ENCODE peak calls at places on chromosomes 5 and 9, in six cellular contexts. One of them, this sample, is unnamed.

GRCh38 chr9:96599298-96599697 is 20.3 kb downstream of the CDC14B start:
- DNase-seq in SK-N-MC: no peak
- DNase-seq in myocyte: no peak
- DNase-seq in NCI-H146: no peak
- DNase-seq in amniotic stem cell: no peak
- DNase-seq in astrocyte of the spinal cord: no peak
- DNase-seq in this sample: no peak

GRCh38 chr5:175384724-175385552 is 59.0 kb downstream of the DRD1 start:
- DNase-seq in NCI-H146: peak
- DNase-seq in myocyte: no peak
- DNase-seq in amniotic stem cell: no peak
- DNase-seq in SK-N-MC: peak
- DNase-seq in astrocyte of the spinal cord: peak
- DNase-seq in this sample: peak

GRCh38 chr5:174612686-174613085 is 111.7 kb upstream of the MSX2 start:
- DNase-seq in SK-N-MC: no peak
- DNase-seq in astrocyte of the spinal cord: no peak
- DNase-seq in amniotic stem cell: no peak
- DNase-seq in NCI-H146: no peak
- DNase-seq in myocyte: no peak
- DNase-seq in this sample: no peak

GRCh38 chr9:131187957-131188356 is 62.6 kb downstream of the NUP214 start:
- DNase-seq in astrocyte of the spinal cord: no peak
- DNase-seq in NCI-H146: no peak
- DNase-seq in SK-N-MC: no peak
- DNase-seq in amniotic stem cell: no peak
- DNase-seq in myocyte: no peak
- DNase-seq in this sample: no peak

GRCh38 chr5:148491015-148491792 is 107.4 kb downstream of the FBXO38 start:
- DNase-seq in SK-N-MC: no peak
- DNase-seq in astrocyte of the spinal cord: no peak
- DNase-seq in NCI-H146: no peak
- DNase-seq in myocyte: peak
- DNase-seq in amniotic stem cell: no peak
- DNase-seq in this sample: no peak

GRCh38 chr9:19027825-19028224 is 5.2 kb downstream of the SAXO1 start:
- DNase-seq in SK-N-MC: no peak
- DNase-seq in astrocyte of the spinal cord: no peak
- DNase-seq in myocyte: no peak
- DNase-seq in NCI-H146: no peak
- DNase-seq in amniotic stem cell: no peak
- DNase-seq in this sample: no peak

GRCh38 chr9:72601595-72601994 is 80.2 kb downstream of the TMC1 start:
- DNase-seq in NCI-H146: no peak
- DNase-seq in astrocyte of the spinal cord: no peak
- DNase-seq in SK-N-MC: no peak
- DNase-seq in myocyte: no peak
- DNase-seq in amniotic stem cell: no peak
- DNase-seq in this sample: no peak

GRCh38 chr5:146796911-146797310 is 81.6 kb downstream of the PPP2R2B start:
- DNase-seq in SK-N-MC: no peak
- DNase-seq in amniotic stem cell: no peak
- DNase-seq in NCI-H146: peak
- DNase-seq in astrocyte of the spinal cord: no peak
- DNase-seq in myocyte: no peak
- DNase-seq in this sample: peak

GRCh38 chr9:25636026-25636425 is 42.2 kb downstream of the TUSC1 start:
- DNase-seq in amniotic stem cell: no peak
- DNase-seq in NCI-H146: no peak
- DNase-seq in SK-N-MC: no peak
- DNase-seq in myocyte: no peak
- DNase-seq in astrocyte of the spinal cord: no peak
- DNase-seq in this sample: no peak

GRCh38 chr5:104650313-104650712 is 1087.7 kb upstream of the NUDT12 start:
- DNase-seq in SK-N-MC: no peak
- DNase-seq in NCI-H146: no peak
- DNase-seq in amniotic stem cell: no peak
- DNase-seq in myocyte: no peak
- DNase-seq in astrocyte of the spinal cord: no peak
- DNase-seq in this sample: no peak

GRCh38 chr9:91255327-91255726 is 106.4 kb downstream of the AUH start:
- DNase-seq in NCI-H146: no peak
- DNase-seq in myocyte: peak
- DNase-seq in SK-N-MC: no peak
- DNase-seq in amniotic stem cell: peak
- DNase-seq in astrocyte of the spinal cord: peak
- DNase-seq in this sample: no peak

GRCh38 chr9:100602302-100602930 is 24.5 kb downstream of the CAVIN4 start:
- DNase-seq in NCI-H146: peak
- DNase-seq in myocyte: peak
- DNase-seq in amniotic stem cell: no peak
- DNase-seq in astrocyte of the spinal cord: peak
- DNase-seq in SK-N-MC: peak
- DNase-seq in this sample: peak

GRCh38 chr5:79702606-79703380 is 13.2 kb downstream of the CMYA5 start:
- DNase-seq in myocyte: peak
- DNase-seq in amniotic stem cell: no peak
- DNase-seq in SK-N-MC: no peak
- DNase-seq in astrocyte of the spinal cord: no peak
- DNase-seq in NCI-H146: no peak
- DNase-seq in this sample: no peak

GRCh38 chr5:140228364-140228837 is 53.4 kb downstream of the CYSTM1 start:
- DNase-seq in SK-N-MC: no peak
- DNase-seq in astrocyte of the spinal cord: no peak
- DNase-seq in NCI-H146: no peak
- DNase-seq in amniotic stem cell: no peak
- DNase-seq in myocyte: no peak
- DNase-seq in this sample: no peak

GRCh38 chr9:69431777-69432176 is 106.8 kb downstream of the ENTREP1 start:
- DNase-seq in SK-N-MC: no peak
- DNase-seq in myocyte: no peak
- DNase-seq in astrocyte of the spinal cord: no peak
- DNase-seq in amniotic stem cell: no peak
- DNase-seq in NCI-H146: no peak
- DNase-seq in this sample: no peak

GRCh38 chr9:78130004-78130403 is 98.4 kb upstream of the GNAQ start:
- DNase-seq in myocyte: peak
- DNase-seq in astrocyte of the spinal cord: peak
- DNase-seq in amniotic stem cell: no peak
- DNase-seq in SK-N-MC: no peak
- DNase-seq in NCI-H146: no peak
- DNase-seq in this sample: no peak

GRCh38 chr9:127051881-127052595 is 70.4 kb downstream of the ANGPTL2 start:
- DNase-seq in NCI-H146: no peak
- DNase-seq in amniotic stem cell: no peak
- DNase-seq in astrocyte of the spinal cord: no peak
- DNase-seq in SK-N-MC: no peak
- DNase-seq in myocyte: no peak
- DNase-seq in this sample: no peak

GRCh38 chr5:96984506-96985192 is 48.8 kb downstream of the LNPEP start:
- DNase-seq in SK-N-MC: no peak
- DNase-seq in NCI-H146: no peak
- DNase-seq in amniotic stem cell: no peak
- DNase-seq in myocyte: no peak
- DNase-seq in astrocyte of the spinal cord: peak
- DNase-seq in this sample: no peak

GRCh38 chr5:173554989-173555705 is 61.3 kb downstream of the BOD1 start:
- DNase-seq in myocyte: no peak
- DNase-seq in amniotic stem cell: no peak
- DNase-seq in astrocyte of the spinal cord: no peak
- DNase-seq in SK-N-MC: no peak
- DNase-seq in NCI-H146: peak
- DNase-seq in this sample: no peak

GRCh38 chr5:95178046-95178651 is 106.7 kb downstream of the MCTP1 start:
- DNase-seq in myocyte: peak
- DNase-seq in SK-N-MC: peak
- DNase-seq in astrocyte of the spinal cord: peak
- DNase-seq in amniotic stem cell: no peak
- DNase-seq in NCI-H146: peak
- DNase-seq in this sample: peak

GRCh38 chr9:106286249-106286648 is 576.7 kb upstream of the ZNF462 start:
- DNase-seq in astrocyte of the spinal cord: peak
- DNase-seq in NCI-H146: no peak
- DNase-seq in myocyte: peak
- DNase-seq in amniotic stem cell: no peak
- DNase-seq in SK-N-MC: no peak
- DNase-seq in this sample: no peak

GRCh38 chr5:172274951-172275753 is 8.4 kb downstream of the UBTD2 start:
- DNase-seq in myocyte: no peak
- DNase-seq in astrocyte of the spinal cord: peak
- DNase-seq in SK-N-MC: no peak
- DNase-seq in amniotic stem cell: no peak
- DNase-seq in NCI-H146: no peak
- DNase-seq in this sample: no peak

GRCh38 chr5:132777209-132778069 is at the start of gene SEPTIN8:
- DNase-seq in myocyte: peak
- DNase-seq in astrocyte of the spinal cord: no peak
- DNase-seq in NCI-H146: peak
- DNase-seq in SK-N-MC: no peak
- DNase-seq in amniotic stem cell: peak
- DNase-seq in this sample: peak

GRCh38 chr5:6714221-6715041 is 1.2 kb downstream of the TENT4A start:
- DNase-seq in amniotic stem cell: no peak
- DNase-seq in myocyte: no peak
- DNase-seq in NCI-H146: peak
- DNase-seq in astrocyte of the spinal cord: no peak
- DNase-seq in SK-N-MC: no peak
- DNase-seq in this sample: no peak

GRCh38 chr5:67350600-67351315 is 154.2 kb upstream of the CD180 start:
- DNase-seq in myocyte: no peak
- DNase-seq in SK-N-MC: no peak
- DNase-seq in amniotic stem cell: no peak
- DNase-seq in NCI-H146: peak
- DNase-seq in astrocyte of the spinal cord: no peak
- DNase-seq in this sample: no peak

GRCh38 chr5:32810812-32811211 is 99.7 kb downstream of the NPR3 start:
- DNase-seq in myocyte: peak
- DNase-seq in SK-N-MC: no peak
- DNase-seq in astrocyte of the spinal cord: peak
- DNase-seq in amniotic stem cell: peak
- DNase-seq in NCI-H146: no peak
- DNase-seq in this sample: no peak

GRCh38 chr9:110047232-110047954 is 160.6 kb downstream of the C9orf152 start:
- DNase-seq in myocyte: no peak
- DNase-seq in SK-N-MC: no peak
- DNase-seq in amniotic stem cell: no peak
- DNase-seq in astrocyte of the spinal cord: no peak
- DNase-seq in NCI-H146: no peak
- DNase-seq in this sample: no peak

GRCh38 chr5:75053286-75054109 is 1.1 kb upstream of the GCNT4 start:
- DNase-seq in myocyte: peak
- DNase-seq in astrocyte of the spinal cord: peak
- DNase-seq in amniotic stem cell: peak
- DNase-seq in SK-N-MC: no peak
- DNase-seq in NCI-H146: no peak
- DNase-seq in this sample: peak

GRCh38 chr9:136062657-136063439 is 32.2 kb downstream of the NACC2 start:
- DNase-seq in myocyte: no peak
- DNase-seq in SK-N-MC: no peak
- DNase-seq in amniotic stem cell: no peak
- DNase-seq in NCI-H146: no peak
- DNase-seq in astrocyte of the spinal cord: no peak
- DNase-seq in this sample: no peak

GRCh38 chr5:671459-672328 is 21.5 kb downstream of the TPPP start:
- DNase-seq in myocyte: peak
- DNase-seq in amniotic stem cell: no peak
- DNase-seq in SK-N-MC: no peak
- DNase-seq in NCI-H146: peak
- DNase-seq in astrocyte of the spinal cord: peak
- DNase-seq in this sample: peak

GRCh38 chr9:135474915-135475314 is 4.7 kb upstream of the PPP1R26 start:
- DNase-seq in amniotic stem cell: no peak
- DNase-seq in SK-N-MC: no peak
- DNase-seq in myocyte: no peak
- DNase-seq in NCI-H146: peak
- DNase-seq in astrocyte of the spinal cord: no peak
- DNase-seq in this sample: peak

GRCh38 chr5:141477815-141478214 is 2.0 kb downstream of the PCDHGC3 start:
- DNase-seq in NCI-H146: no peak
- DNase-seq in astrocyte of the spinal cord: no peak
- DNase-seq in myocyte: no peak
- DNase-seq in SK-N-MC: no peak
- DNase-seq in amniotic stem cell: no peak
- DNase-seq in this sample: no peak

GRCh38 chr5:76202182-76202581 is 119.0 kb downstream of the SV2C start:
- DNase-seq in myocyte: no peak
- DNase-seq in SK-N-MC: no peak
- DNase-seq in astrocyte of the spinal cord: no peak
- DNase-seq in NCI-H146: no peak
- DNase-seq in amniotic stem cell: no peak
- DNase-seq in this sample: no peak

GRCh38 chr9:84481819-84482218 is 141.3 kb upstream of the SLC28A3 start:
- DNase-seq in amniotic stem cell: no peak
- DNase-seq in myocyte: no peak
- DNase-seq in NCI-H146: no peak
- DNase-seq in astrocyte of the spinal cord: no peak
- DNase-seq in SK-N-MC: no peak
- DNase-seq in this sample: no peak

This sample was measured in NCI-H345.